ENCODE peak calls at places on chromosomes 4 and X, in seven cellular contexts. C is vagina, T is thyroid gland, R is ovary, N is gastrocnemius medialis, B is heart left ventricle, F is adrenal gland. O is an unnamed sample.

GRCh38 chr4:181418491-181418890 is 824.7 kb upstream of the TENM3 start:
- DNase-seq in C (no peak), T (peak), R (no peak), N (no peak), B (no peak), F (no peak), O (no peak)

GRCh38 chr4:102620697-102621497 is 119.7 kb downstream of the NFKB1 start:
- DNase-seq in C (no peak), T (peak), R (no peak), N (no peak), B (no peak), F (peak), O (no peak)

GRCh38 chrX:47172971-47173792 is 20.4 kb upstream of the UBA1 start:
- DNase-seq in C (peak), T (no peak), R (no peak), N (no peak), B (no peak), F (peak), O (peak)

GRCh38 chrX:68942141-68942540 is 113.3 kb downstream of the EFNB1 start:
- DNase-seq in C (peak), T (peak), R (no peak), N (no peak), B (no peak), F (no peak), O (no peak)

GRCh38 chr4:39078829-39079228 is 16.8 kb downstream of the KLHL5 start:
- DNase-seq in C (no peak), T (no peak), R (no peak), N (no peak), B (no peak), F (no peak), O (no peak)

GRCh38 chr4:82282875-82283274 is 90.9 kb downstream of the HNRNPD start:
- DNase-seq in C (no peak), T (no peak), R (no peak), N (no peak), B (no peak), F (no peak), O (no peak)

GRCh38 chr4:38383646-38384121 is 280.3 kb upstream of the KLF3 start:
- DNase-seq in C (no peak), T (no peak), R (no peak), N (no peak), B (no peak), F (no peak), O (no peak)

GRCh38 chrX:20362268-20363002 is 95.7 kb upstream of the RPS6KA3 start:
- DNase-seq in C (no peak), T (no peak), R (no peak), N (no peak), B (no peak), F (no peak), O (no peak)

GRCh38 chr4:56465599-56466295 is 1.7 kb upstream of the SRP72 start:
- DNase-seq in C (no peak), T (no peak), R (no peak), N (no peak), B (no peak), F (no peak), O (no peak)

GRCh38 chr4:55216871-55217635 is 91.7 kb upstream of the KDR start:
- DNase-seq in C (no peak), T (no peak), R (no peak), N (no peak), B (no peak), F (no peak), O (no peak)

GRCh38 chrX:136920001-136920400 is 39.5 kb upstream of the RBMX start:
- DNase-seq in C (no peak), T (no peak), R (no peak), N (no peak), B (no peak), F (no peak), O (no peak)

GRCh38 chr4:1237981-1238675 is 10.8 kb downstream of the CTBP1 start:
- DNase-seq in C (no peak), T (peak), R (no peak), N (no peak), B (no peak), F (peak), O (peak)

GRCh38 chr4:19259920-19260319 is 991.8 kb upstream of the SLIT2 start:
- DNase-seq in C (no peak), T (no peak), R (no peak), N (no peak), B (no peak), F (no peak), O (no peak)

GRCh38 chr4:100034265-100034664 is 84.2 kb upstream of the H2AZ1 start:
- DNase-seq in C (no peak), T (no peak), R (no peak), N (no peak), B (no peak), F (no peak), O (no peak)

GRCh38 chr4:101304916-101305315 is 42.4 kb downstream of the PPP3CA start:
- DNase-seq in C (no peak), T (no peak), R (no peak), N (no peak), B (no peak), F (no peak), O (no peak)

GRCh38 chrX:17375631-17376380 is 806 bp downstream of the NHS start:
- DNase-seq in C (no peak), T (peak), R (peak), N (no peak), B (peak), F (peak), O (peak)

GRCh38 chr4:134544303-134544761 is 342.7 kb upstream of the PABPC4L start:
- DNase-seq in C (no peak), T (peak), R (no peak), N (no peak), B (peak), F (no peak), O (no peak)

GRCh38 chrX:147910607-147911006 is 1.1 kb upstream of the FMR1 start:
- DNase-seq in C (no peak), T (no peak), R (no peak), N (no peak), B (no peak), F (no peak), O (no peak)

GRCh38 chr4:138188406-138189084 is 53.6 kb downstream of the SLC7A11 start:
- DNase-seq in C (no peak), T (no peak), R (no peak), N (no peak), B (no peak), F (no peak), O (no peak)

GRCh38 chr4:39353478-39354177 is 12.5 kb downstream of the RFC1 start:
- DNase-seq in C (no peak), T (no peak), R (no peak), N (no peak), B (no peak), F (no peak), O (no peak)

GRCh38 chr4:16969696-16970135 is 71.3 kb upstream of the LDB2 start:
- DNase-seq in C (no peak), T (peak), R (peak), N (no peak), B (no peak), F (peak), O (peak)

GRCh38 chr4:80680934-80681333 is 345.4 kb downstream of the CFAP299 start:
- DNase-seq in C (no peak), T (no peak), R (no peak), N (no peak), B (no peak), F (no peak), O (no peak)

GRCh38 chrX:112211459-112211858 is 128.9 kb upstream of the TRPC5 start:
- DNase-seq in C (no peak), T (no peak), R (no peak), N (no peak), B (no peak), F (no peak), O (no peak)

GRCh38 chrX:119735467-119735866 is 22.9 kb upstream of the SOWAHD start:
- DNase-seq in C (no peak), T (peak), R (no peak), N (no peak), B (no peak), F (no peak), O (no peak)

GRCh38 chr4:145066063-145066501 is 31.9 kb downstream of the ANAPC10 start:
- DNase-seq in C (no peak), T (no peak), R (no peak), N (no peak), B (no peak), F (no peak), O (no peak)

GRCh38 chr4:25477251-25477650 is 100.2 kb downstream of the ANAPC4 start:
- DNase-seq in C (no peak), T (no peak), R (no peak), N (no peak), B (no peak), F (no peak), O (no peak)

GRCh38 chr4:2292679-2293108 is 30.8 kb upstream of the MXD4 start:
- DNase-seq in C (no peak), T (no peak), R (no peak), N (no peak), B (no peak), F (no peak), O (peak)

GRCh38 chr4:43132010-43132582 is 239.6 kb downstream of the GRXCR1 start:
- DNase-seq in C (no peak), T (peak), R (peak), N (no peak), B (no peak), F (peak), O (peak)

GRCh38 chr4:14871676-14872430 is 130.4 kb upstream of the CPEB2 start:
- DNase-seq in C (no peak), T (no peak), R (no peak), N (no peak), B (no peak), F (no peak), O (no peak)

GRCh38 chrX:121030083-121030482 is 17.3 kb upstream of the GLUD2 start:
- DNase-seq in C (no peak), T (no peak), R (no peak), N (no peak), B (no peak), F (no peak), O (no peak)

GRCh38 chr4:168522829-168523228 is 26.0 kb downstream of the PALLD start:
- DNase-seq in C (no peak), T (no peak), R (no peak), N (no peak), B (no peak), F (no peak), O (no peak)

GRCh38 chr4:41339812-41340809 is 83.4 kb downstream of the UCHL1 start:
- DNase-seq in C (no peak), T (peak), R (no peak), N (no peak), B (no peak), F (peak), O (no peak)

GRCh38 chr4:151276787-151277557 is at the start of gene PRSS48:
- DNase-seq in C (no peak), T (peak), R (peak), N (peak), B (peak), F (peak), O (peak)

GRCh38 chr4:122831515-122832196 is 5.0 kb downstream of the FGF2 start:
- DNase-seq in C (no peak), T (no peak), R (no peak), N (no peak), B (no peak), F (no peak), O (no peak)

GRCh38 chr4:145177906-145178538 is 2.4 kb downstream of the OTUD4 start:
- DNase-seq in C (no peak), T (no peak), R (no peak), N (no peak), B (no peak), F (no peak), O (no peak)

GRCh38 chr4:152166567-152166966 is 369.3 kb downstream of the FBXW7 start:
- DNase-seq in C (no peak), T (no peak), R (no peak), N (no peak), B (no peak), F (no peak), O (no peak)

GRCh38 chr4:23333556-23333945 is 556.3 kb downstream of the PPARGC1A start:
- DNase-seq in C (no peak), T (no peak), R (no peak), N (no peak), B (no peak), F (no peak), O (no peak)
- TF ChIP-seq POLR2A in C (no peak), T (no peak), R (no peak), N (no peak), B (no peak), F (no peak), O (no peak)

GRCh38 chrX:134562002-134562401 is 96.3 kb downstream of the PLAC1 start:
- DNase-seq in C (no peak), T (no peak), R (no peak), N (no peak), B (no peak), F (no peak), O (no peak)
- H3K27ac ChIP-seq in C (no peak), T (no peak), R (no peak), N (no peak), B (no peak), F (no peak), O (no peak)

DNA sequence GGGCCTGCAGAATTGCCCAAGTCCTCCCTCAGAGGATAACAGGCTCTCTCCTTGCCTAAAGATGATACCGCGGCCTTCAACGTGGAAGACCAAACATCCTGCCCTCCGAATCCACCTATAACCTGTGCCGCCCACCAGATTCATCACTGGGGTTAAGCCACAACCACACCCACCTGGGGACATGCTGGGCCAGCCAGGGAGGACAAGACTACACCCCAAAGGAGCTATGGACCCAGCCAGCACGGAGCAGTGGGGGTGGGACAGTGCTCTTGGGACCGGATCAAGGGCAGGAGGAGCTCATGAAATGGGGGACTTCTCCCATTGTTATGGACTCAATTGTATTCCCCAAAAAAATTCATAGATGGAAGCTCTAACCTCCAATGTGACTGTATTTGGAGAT is 6.8 kb upstream of the MAN2B2 start:
- DNase-seq in C (no peak), T (no peak), R (no peak), N (no peak), B (no peak), F (no peak), O (no peak)
- TF ChIP-seq POLR2A in C (no peak), T (no peak), R (no peak), N (no peak), B (no peak), F (no peak), O (no peak)

DNA sequence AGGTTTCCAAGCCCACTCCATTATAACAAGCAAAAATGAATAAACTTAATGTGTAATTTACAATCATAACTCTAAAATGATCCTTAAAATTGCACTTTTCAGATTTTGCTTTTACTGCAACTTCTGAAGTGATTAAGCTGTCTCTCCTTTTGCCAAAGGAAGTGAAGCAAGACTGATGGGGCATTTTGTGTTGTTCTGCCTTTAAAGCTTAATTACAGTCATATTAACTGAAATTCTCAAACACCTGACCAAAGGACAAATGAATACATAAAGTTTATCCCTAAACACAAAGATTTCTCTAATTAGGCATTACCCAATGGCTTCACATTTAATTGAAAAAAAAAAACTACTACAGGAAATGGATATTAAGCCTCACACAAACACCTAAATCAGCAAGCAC is 101.8 kb downstream of the ATP11C start:
- DNase-seq in C (no peak), T (no peak), R (no peak), N (no peak), B (no peak), F (no peak), O (no peak)
- H3K27ac ChIP-seq in C (no peak), T (no peak), R (no peak), N (no peak), B (no peak), F (no peak), O (no peak)

GRCh38 chr4:60522265-60522664 is 677.9 kb upstream of the ADGRL3 start:
- DNase-seq in C (no peak), T (no peak), R (no peak), N (no peak), B (no peak), F (no peak), O (no peak)
- TF ChIP-seq POLR2A in C (no peak), T (no peak), R (no peak), N (no peak), B (no peak), F (no peak), O (no peak)

GRCh38 chrX:2485789-2486345 is 14.9 kb downstream of the DHRSX start:
- DNase-seq in C (no peak), T (no peak), R (no peak), N (no peak), B (no peak), F (no peak), O (no peak)
- H3K27ac ChIP-seq in C (peak), T (peak), R (peak), N (no peak), B (peak), F (no peak), O (peak)

GRCh38 chrX:49155900-49156837 is 6.4 kb upstream of the MAGIX start:
- DNase-seq in C (no peak), T (peak), R (peak), N (peak), B (peak), F (peak), O (peak)
- TF ChIP-seq POLR2A in C (no peak), T (peak), R (peak), N (peak), B (peak), F (peak), O (peak)

DNA sequence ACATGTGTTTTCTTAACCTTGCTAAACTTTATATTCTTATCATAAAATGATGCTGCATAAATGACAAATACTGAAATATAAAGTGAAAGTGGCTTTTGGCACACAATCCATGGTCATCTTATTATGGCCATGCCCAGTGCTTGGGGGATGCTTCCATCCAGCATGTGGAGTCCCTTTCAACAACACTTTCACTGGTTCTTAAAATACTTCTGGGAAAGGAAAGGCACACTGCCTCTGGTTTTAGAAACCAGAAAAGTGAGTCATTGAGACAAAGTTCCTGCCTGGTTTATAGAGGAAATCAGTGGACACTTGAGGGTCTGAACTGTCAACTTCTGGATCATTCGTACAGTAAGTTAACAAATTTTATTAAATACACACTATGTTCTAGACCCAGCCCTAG is 248.0 kb upstream of the ADAMTS3 start:
- DNase-seq in C (no peak), T (no peak), R (no peak), N (no peak), B (no peak), F (no peak), O (no peak)
- H3K27ac ChIP-seq in C (no peak), T (no peak), R (no peak), N (no peak), B (no peak), F (no peak), O (no peak)